ENCODE peak calls at places on chromosomes 11 and 22, in four cellular contexts. S is right atrium auricular region, P is endodermal cell, Z is ovary. A is an unnamed sample. For H3K4me1 and H3K36me3, the result is how much of the 10 kb centered on the place peaks cover.

GRCh38 chr11:35470616-35471015 is 51.3 kb upstream of the SLC1A2 start:
- DNase-seq in S (no peak), P (no peak), Z (no peak), A (no peak)

GRCh38 chr11:22331771-22332170 is 6.4 kb upstream of the SLC17A6 start:
- DNase-seq in Z (no peak), P (no peak), S (no peak), A (no peak)

GRCh38 chr11:68667511-68668253 is 16.7 kb upstream of the GAL start:
- DNase-seq in S (no peak), Z (no peak), P (no peak), A (peak)

GRCh38 chr22:28229566-28230483 is 310.8 kb upstream of the PITPNB start:
- DNase-seq in P (no peak), S (no peak), Z (no peak), A (no peak)

GRCh38 chr11:78654071-78654470 is 79.4 kb upstream of the NARS2 start:
- DNase-seq in S (no peak), Z (no peak), P (peak), A (no peak)

GRCh38 chr11:131033151-131033651 is 116.9 kb upstream of the SNX19 start:
- DNase-seq in P (peak), Z (no peak), S (no peak), A (no peak)

GRCh38 chr11:104665631-104666030 is 232.6 kb downstream of the CASP12 start:
- DNase-seq in P (no peak), Z (no peak), S (no peak), A (no peak)

GRCh38 chr11:128476729-128477128 is 110.6 kb downstream of the ETS1 start:
- DNase-seq in Z (no peak), P (no peak), S (no peak), A (no peak)

GRCh38 chr11:118232659-118233058 is 7.8 kb upstream of the JAML start:
- DNase-seq in P (no peak), Z (no peak), S (no peak), A (no peak)

GRCh38 chr22:38707346-38707745 is 1.6 kb downstream of the GTPBP1 start:
- DNase-seq in S (no peak), P (no peak), Z (no peak), A (no peak)

GRCh38 chr11:20397281-20397680 is 9.8 kb downstream of the PRMT3 start:
- DNase-seq in P (no peak), S (no peak), Z (no peak), A (no peak)

GRCh38 chr11:7252683-7253213 is 1.0 kb downstream of the SYT9 start:
- DNase-seq in S (no peak), Z (no peak), P (no peak), A (no peak)

GRCh38 chr11:110474578-110474977 is 44.8 kb downstream of the FDX1 start:
- DNase-seq in P (no peak), Z (no peak), S (no peak), A (no peak)

GRCh38 chr11:19432370-19433163 is 191.8 kb upstream of the E2F8 start:
- DNase-seq in P (peak), Z (no peak), S (no peak), A (no peak)

GRCh38 chr11:24635588-24636290 is 138.9 kb downstream of the LUZP2 start:
- DNase-seq in P (no peak), Z (no peak), S (no peak), A (no peak)

DNA sequence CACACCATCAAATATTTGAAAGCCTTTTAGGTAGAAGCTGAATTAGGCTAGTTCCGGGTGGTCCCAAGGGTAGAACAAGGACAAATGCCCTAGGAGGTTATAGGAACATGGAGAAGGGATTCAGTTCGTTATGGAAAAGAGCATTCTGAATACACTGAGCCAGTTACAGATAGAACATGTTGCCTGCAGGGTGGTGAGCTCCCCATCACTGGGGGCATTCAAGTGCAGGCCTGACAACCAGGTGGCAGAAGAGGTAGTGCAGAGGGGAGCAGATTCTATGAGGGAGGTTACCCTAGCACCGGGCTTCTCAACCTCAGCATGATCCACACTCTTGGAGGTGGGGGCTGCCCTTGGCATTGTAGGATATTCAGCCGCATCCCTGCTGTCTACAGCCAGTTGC is 24.2 kb downstream of the LIF start:
- DNase-seq in P (no peak), S (no peak), Z (no peak), A (no peak)
- H3K4me1 ChIP-seq in P (under half), S (under half), Z (under half), A (under half)

GRCh38 chr22:23437779-23438178 is 142.3 kb downstream of the IGLL1 start:
- DNase-seq in Z (no peak), P (no peak), S (peak), A (no peak)

DNA sequence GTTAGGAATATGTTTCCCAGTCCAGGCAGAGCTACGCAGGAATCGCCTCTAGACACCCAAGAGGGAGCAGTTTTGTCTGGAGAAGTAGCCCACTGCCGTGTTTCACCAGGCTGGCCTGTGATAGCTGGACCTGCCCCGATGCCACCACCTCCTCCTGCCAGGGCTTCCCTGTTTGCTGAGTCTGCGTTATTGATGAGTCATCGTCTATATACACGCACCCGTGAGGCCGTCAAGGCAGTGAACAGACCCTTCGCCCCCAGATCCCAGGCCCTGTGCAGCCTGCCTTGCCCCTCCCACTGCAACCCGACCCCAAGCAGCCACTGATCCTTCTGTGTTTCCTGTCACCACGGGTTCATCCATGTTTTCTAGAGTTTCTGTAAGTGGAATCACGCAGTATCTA is 141.9 kb downstream of the IGLL1 start:
- DNase-seq in Z (no peak), P (no peak), S (peak), A (no peak)
- H3K36me3 ChIP-seq in Z (under half), P (under half), S (under half), A (under half)

DNA sequence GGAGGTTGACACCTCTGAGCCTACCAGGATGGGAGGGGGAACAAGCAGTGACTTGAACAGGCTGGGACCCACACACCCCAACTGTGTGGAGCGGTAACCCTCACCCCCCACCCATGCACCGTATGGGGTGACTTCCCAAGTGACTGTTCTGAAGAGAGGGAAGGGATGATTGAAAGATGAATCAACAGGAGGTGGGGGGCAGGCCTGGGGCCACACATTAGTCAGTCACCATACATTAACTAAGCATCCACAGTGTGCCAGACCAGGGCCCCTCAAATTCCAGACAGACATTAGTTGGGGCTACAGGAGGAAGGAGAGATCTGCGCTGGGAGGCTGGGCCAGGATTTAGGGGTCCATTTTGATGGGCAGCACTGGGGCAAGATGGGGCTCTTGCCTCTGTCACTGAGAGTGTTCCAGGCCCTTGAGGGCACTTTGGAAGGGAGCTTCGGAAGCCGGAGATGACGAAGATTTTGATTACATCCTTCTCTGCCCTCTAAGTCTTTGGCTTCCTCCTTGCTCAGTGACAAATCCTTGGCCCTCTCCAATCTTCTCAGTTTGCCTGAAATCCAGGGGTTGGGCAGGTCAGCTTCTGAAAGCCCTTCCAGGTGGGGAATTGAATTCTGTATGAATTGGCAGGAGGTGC is 966 bp downstream of the SMTN start:
- DNase-seq in S (no peak), P (no peak), Z (no peak), A (peak)
- H3K4me1 ChIP-seq in S (under half), P (under half), Z (under half), A (half or more)

GRCh38 chr11:61782841-61783240 is 9.6 kb downstream of the TMEM258 start:
- DNase-seq in Z (no peak), P (no peak), S (no peak), A (no peak)

GRCh38 chr11:61784506-61784805 is 7.9 kb downstream of the TMEM258 start:
- DNase-seq in Z (no peak), S (no peak), P (no peak), A (no peak)

GRCh38 chr11:61783717-61784505 is 8.5 kb downstream of the TMEM258 start:
- DNase-seq in P (no peak), Z (no peak), S (no peak), A (no peak)

GRCh38 chr11:61787928-61788491 is 4.4 kb downstream of the TMEM258 start:
- DNase-seq in Z (no peak), P (peak), S (no peak), A (no peak)

DNA sequence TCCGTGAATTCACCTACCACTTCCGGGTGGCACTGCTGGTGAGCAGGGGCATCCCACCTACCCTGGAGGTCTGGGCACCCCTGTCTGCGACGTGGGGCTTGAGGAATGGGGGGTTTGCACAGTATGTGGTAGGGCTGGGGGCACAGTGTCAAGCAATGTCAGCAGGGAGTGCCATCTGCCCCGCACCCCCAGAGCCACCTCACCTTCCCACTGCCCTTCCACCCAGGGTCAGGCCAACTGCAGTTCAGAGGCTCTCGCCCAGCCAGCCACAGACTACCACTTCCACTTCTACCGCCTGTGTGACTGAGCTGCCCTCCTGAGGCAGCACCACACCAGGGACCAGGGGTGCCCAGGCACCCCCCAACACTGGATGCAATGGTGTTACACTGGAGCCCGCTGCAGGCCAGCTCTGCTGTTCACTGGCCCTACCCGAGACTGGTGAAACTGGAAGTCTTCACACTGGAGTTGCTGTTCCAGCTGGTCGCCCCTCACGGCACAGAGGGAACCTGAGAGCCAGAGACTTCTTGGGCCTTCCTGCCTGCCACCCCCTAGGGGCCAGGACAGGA is 6.5 kb downstream of the TMEM258 start:
- DNase-seq in Z (no peak), P (no peak), S (no peak), A (no peak)
- H3K36me3 ChIP-seq in Z (under half), P (half or more), S (under half), A (half or more)

GRCh38 chr22:46337870-46338269 is 2.4 kb downstream of the TRMU start:
- DNase-seq in P (no peak), S (no peak), Z (no peak), A (no peak)

GRCh38 chr22:46336119-46337078 is 885 bp downstream of the TRMU start:
- DNase-seq in Z (no peak), S (no peak), P (peak), A (no peak)

GRCh38 chr22:46340676-46341075 is 5.2 kb downstream of the TRMU start:
- DNase-seq in P (no peak), S (no peak), Z (no peak), A (no peak)

GRCh38 chr22:46339956-46340355 is 4.4 kb downstream of the TRMU start:
- DNase-seq in Z (no peak), S (no peak), P (no peak), A (no peak)

GRCh38 chr22:46338636-46339035 is 3.1 kb downstream of the TRMU start:
- DNase-seq in Z (no peak), P (no peak), S (no peak), A (no peak)
- H3K4me1 ChIP-seq in Z (under half), P (under half), S (under half), A (under half)

DNA sequence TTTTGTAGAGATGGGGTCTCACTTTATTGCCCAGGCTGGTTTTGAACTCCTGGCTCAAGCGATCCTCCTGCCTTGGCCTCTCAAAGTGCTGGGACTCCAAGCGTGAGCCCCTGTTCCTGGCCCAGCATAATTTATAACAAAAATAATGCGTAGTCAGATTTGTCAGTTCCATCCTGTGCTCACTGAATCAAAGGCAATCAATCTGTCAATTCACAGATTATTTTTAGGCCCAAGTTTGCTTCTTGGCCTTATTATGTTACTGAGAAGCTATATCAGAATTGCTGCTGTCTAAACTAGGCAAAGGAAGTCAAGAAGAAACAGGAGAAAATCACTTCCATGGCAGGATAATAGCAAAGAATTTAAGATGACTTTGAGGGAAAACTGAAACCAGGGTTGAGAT is 8.7 kb downstream of the DLAT start:
- DNase-seq in P (no peak), Z (no peak), S (no peak), A (no peak)
- H3K36me3 ChIP-seq in P (half or more), Z (under half), S (half or more), A (half or more)